ENCODE peak calls at places on chromosomes 2 and 18, in five cellular contexts. One of them, this sample, is unnamed.

GRCh38 chr2:95013726-95014125 is 11.8 kb upstream of the MAL start:
- DNase-seq in choroid plexus epithelial cell: no peak
- DNase-seq in adrenal gland: no peak
- DNase-seq in GM20000: no peak
- DNase-seq in chondrocyte: peak
- DNase-seq in this sample: no peak

GRCh38 chr2:132416080-132416911 is at the start of gene GPR39:
- DNase-seq in adrenal gland: peak
- DNase-seq in choroid plexus epithelial cell: peak
- DNase-seq in chondrocyte: peak
- DNase-seq in GM20000: no peak
- DNase-seq in this sample: peak

GRCh38 chr18:3246636-3247242 is 862 bp upstream of the MYL12A start:
- DNase-seq in GM20000: peak
- DNase-seq in adrenal gland: peak
- DNase-seq in chondrocyte: no peak
- DNase-seq in choroid plexus epithelial cell: no peak
- DNase-seq in this sample: peak

GRCh38 chr2:26564121-26564520 is 77.0 kb downstream of the CIB4 start:
- DNase-seq in chondrocyte: no peak
- DNase-seq in choroid plexus epithelial cell: no peak
- DNase-seq in GM20000: no peak
- DNase-seq in adrenal gland: no peak
- DNase-seq in this sample: no peak

GRCh38 chr2:174120346-174120745 is 128.0 kb downstream of the OLA1 start:
- DNase-seq in GM20000: no peak
- DNase-seq in chondrocyte: no peak
- DNase-seq in adrenal gland: no peak
- DNase-seq in choroid plexus epithelial cell: peak
- DNase-seq in this sample: no peak

GRCh38 chr18:74731097-74731496 is 133.4 kb downstream of the ZNF407 start:
- DNase-seq in choroid plexus epithelial cell: peak
- DNase-seq in chondrocyte: no peak
- DNase-seq in adrenal gland: no peak
- DNase-seq in GM20000: no peak
- DNase-seq in this sample: peak

GRCh38 chr2:178195390-178196166 is 1.3 kb downstream of the OSBPL6 start:
- DNase-seq in choroid plexus epithelial cell: no peak
- DNase-seq in GM20000: no peak
- DNase-seq in chondrocyte: no peak
- DNase-seq in adrenal gland: no peak
- DNase-seq in this sample: no peak

GRCh38 chr2:95053543-95053942 is 28.0 kb downstream of the MAL start:
- DNase-seq in chondrocyte: peak
- DNase-seq in choroid plexus epithelial cell: no peak
- DNase-seq in adrenal gland: no peak
- DNase-seq in GM20000: no peak
- DNase-seq in this sample: no peak

GRCh38 chr2:7071137-7071536 is 153.9 kb downstream of the RNF144A start:
- DNase-seq in adrenal gland: no peak
- DNase-seq in chondrocyte: no peak
- DNase-seq in choroid plexus epithelial cell: no peak
- DNase-seq in GM20000: no peak
- DNase-seq in this sample: no peak